ENCODE peak calls at places on chromosomes 3 and 15, in six cellular contexts. A is tibial nerve, L is SJCRH30, K is A549, R is neural progenitor cell, J is BJ. Y is an unnamed sample.
A peak's percentile ranks its signal among the peaks of the same experiment; 100 is the strongest.

GRCh38 chr3:195069501-195070251 is 201.3 kb downstream of the XXYLT1 start:
- DNase-seq in A (no peak), L (no peak), R (no peak), J (no peak), K (no peak), Y (no peak)

GRCh38 chr3:185717121-185717520 is 107.7 kb downstream of the IGF2BP2 start:
- DNase-seq in L (no peak), A (no peak), K (no peak), R (no peak), J (peak; percentile 76), Y (peak; percentile 79)

GRCh38 chr3:43728947-43729346 is 38.2 kb downstream of the ABHD5 start:
- DNase-seq in J (no peak), A (no peak), K (no peak), L (no peak), R (no peak), Y (peak; percentile 48)

GRCh38 chr15:33722005-33722672 is 246.2 kb upstream of the CHRM5 start:
- DNase-seq in L (no peak), J (peak; percentile 31), K (peak; percentile 35), A (no peak), R (no peak), Y (peak; percentile 54)

GRCh38 chr3:24680214-24680967 is 185.7 kb upstream of the THRB start:
- DNase-seq in L (peak; percentile 86), K (peak; percentile 58), J (no peak), R (peak; percentile 80), A (peak; percentile 66), Y (no peak)

GRCh38 chr3:147298511-147298982 is 107.8 kb downstream of the ZIC4 start:
- DNase-seq in J (peak; percentile 97), R (no peak), K (peak; percentile 72), A (no peak), L (peak; percentile 73), Y (peak; percentile 97)

GRCh38 chr3:111676177-111677021 is 81.3 kb upstream of the ZBED2 start:
- DNase-seq in A (no peak), L (peak; percentile 17), R (no peak), J (no peak), K (peak; percentile 86), Y (no peak)

GRCh38 chr15:70142322-70143191 is 44.8 kb upstream of the TLE3 start:
- DNase-seq in R (no peak), L (peak; percentile 28), J (no peak), K (peak; percentile 27), A (no peak), Y (no peak)

GRCh38 chr3:18724456-18724855 is 299.3 kb upstream of the SATB1 start:
- DNase-seq in K (no peak), R (peak; percentile 16), L (no peak), A (no peak), J (no peak), Y (no peak)

GRCh38 chr3:147113293-147114045 is 292.9 kb downstream of the ZIC4 start:
- DNase-seq in R (no peak), L (peak; percentile 77), J (peak; percentile 73), A (no peak), K (no peak), Y (peak; percentile 85)

GRCh38 chr15:101489633-101490407 is at the start of gene PCSK6:
- DNase-seq in K (peak; percentile 31), L (no peak), R (peak; percentile 77), A (no peak), J (no peak), Y (no peak)

DNA sequence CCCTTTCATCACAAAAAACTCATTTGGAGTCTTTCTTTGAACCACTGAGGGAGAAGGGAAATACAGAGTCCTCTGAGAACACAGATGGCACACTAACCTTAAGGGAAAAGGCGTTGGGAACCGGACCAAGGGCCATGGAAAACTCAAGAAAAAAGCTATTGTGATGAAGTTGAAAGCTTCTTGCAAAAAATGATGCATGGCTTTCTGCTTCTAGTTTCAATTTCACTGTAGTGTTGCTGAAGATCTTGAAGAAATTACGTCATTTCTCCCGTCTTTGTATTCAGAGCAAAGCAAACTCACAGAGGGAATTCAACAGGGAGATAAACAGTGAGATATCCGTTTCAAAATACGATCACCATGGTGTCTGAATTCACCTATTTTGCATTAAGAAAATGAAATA is 642.3 kb upstream of the ADAMTS9 start:
- DNase-seq in R (no peak), J (no peak), L (no peak), K (no peak), A (no peak), Y (no peak)
- H3K4me3 ChIP-seq in R (no peak overlapping the region), J (no peak overlapping the region), L (no peak overlapping the region), K (no peak overlapping the region), A (no peak overlapping the region), Y (no peak overlapping the region)

DNA sequence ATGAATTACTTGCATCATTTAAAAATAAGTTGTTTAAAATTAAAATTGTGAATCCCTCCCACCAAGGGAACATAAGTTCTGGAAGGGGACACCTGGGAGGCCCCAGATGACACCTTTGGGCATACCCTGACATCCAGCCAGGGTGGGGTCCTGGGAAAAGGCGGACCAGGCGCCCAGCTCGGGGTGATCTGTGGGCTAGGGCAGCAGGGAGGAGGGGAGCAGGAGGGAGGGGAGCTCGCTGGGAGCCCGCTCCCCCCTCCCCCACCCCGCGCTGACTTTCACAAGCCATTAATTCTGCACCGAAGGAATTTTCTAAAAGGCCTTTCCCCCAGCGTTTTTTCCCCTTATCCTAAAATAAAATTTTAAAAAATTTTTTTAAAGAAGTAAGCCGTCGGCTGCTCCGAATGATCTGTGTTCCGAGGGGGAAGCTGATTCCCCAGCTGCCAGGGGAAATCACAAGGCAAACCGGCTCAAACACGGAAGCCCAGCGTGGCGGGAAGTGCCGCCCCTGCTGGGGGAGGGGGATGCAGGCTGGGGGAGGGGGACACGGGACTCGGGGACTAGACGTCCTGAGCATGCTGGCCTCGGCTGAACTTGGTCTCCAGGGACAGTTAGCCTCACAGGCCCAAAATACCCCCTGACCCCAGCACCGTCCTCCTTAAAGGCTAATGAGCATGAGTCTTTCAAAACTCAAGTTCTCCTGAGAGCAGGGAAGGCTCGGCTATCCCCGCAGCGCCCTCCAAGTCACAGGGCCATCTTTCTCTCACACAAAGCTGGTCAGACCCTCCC is 13.9 kb downstream of the PLXND1 start:
- DNase-seq in J (no peak), A (peak; percentile 62), L (peak; percentile 77), R (peak; percentile 62), K (no peak), Y (no peak)
- H3K4me3 ChIP-seq in J (no peak overlapping the region), A (peak overlapping the region; percentile 1), L (peak overlapping the region; percentile 45), R (peak overlapping the region; percentile 32), K (no peak overlapping the region), Y (no peak overlapping the region)

GRCh38 chr3:60216462-60216861 is 1034.8 kb downstream of the FHIT start:
- DNase-seq in R (no peak), A (no peak), L (no peak), K (no peak), J (no peak), Y (no peak)
- H3K4me3 ChIP-seq in R (no peak overlapping the region), A (no peak overlapping the region), L (no peak overlapping the region), K (no peak overlapping the region), J (no peak overlapping the region), Y (no peak overlapping the region)

DNA sequence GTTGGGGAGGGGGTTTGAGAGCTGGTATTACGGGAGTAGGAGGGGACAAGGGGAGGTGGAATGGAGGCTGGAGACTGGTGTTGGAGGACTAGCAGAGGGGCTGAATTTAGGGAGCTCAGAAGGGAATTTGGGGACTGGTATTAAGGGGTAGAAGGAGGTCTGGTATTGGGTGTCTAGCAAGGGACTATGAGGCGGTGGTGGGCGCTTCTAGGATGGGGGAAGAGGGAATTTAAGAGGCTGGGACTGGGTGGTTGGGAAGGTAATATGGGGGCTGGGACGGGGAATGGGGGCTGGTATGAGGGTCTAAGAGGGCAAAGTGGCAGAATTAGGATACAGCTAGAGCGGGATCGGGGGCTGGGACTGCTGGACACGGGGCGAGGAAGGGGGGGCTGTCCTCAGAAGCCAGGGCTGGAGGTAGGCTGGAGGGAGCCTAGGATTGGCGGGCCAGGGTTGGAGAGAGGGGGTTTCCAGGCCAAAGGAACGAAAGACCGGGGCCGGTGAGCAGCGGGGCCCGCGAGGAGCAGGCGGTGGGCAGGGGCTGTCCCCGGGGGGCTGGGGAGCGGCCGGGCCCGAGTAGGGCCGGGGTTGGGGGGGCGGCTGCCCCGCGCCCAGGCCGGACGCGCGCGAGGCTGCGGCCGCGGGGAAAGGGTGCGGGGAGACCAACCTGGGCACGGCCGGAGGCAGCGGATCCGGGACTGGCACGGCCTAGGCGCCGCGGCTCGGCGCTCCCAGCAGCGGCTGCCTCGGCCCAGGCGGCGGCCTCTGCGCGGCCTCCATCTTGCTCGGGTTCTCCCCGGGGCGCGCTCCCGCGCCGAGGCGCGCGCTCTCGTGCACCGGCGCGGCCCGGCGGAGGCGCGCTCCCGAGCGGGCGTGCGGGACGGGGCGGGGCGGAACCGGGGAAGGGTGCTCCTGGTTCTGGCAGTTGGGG is at the start of gene LHFPL4:
- DNase-seq in J (no peak), A (no peak), L (no peak), R (peak; percentile 58), K (no peak), Y (no peak)
- H3K4me3 ChIP-seq in J (no peak within 1 kb of the TSS), A (peak within 1 kb of the TSS; percentile 18), L (no peak within 1 kb of the TSS), R (peak within 1 kb of the TSS; percentile 63), K (peak within 1 kb of the TSS; percentile 42), Y (no peak within 1 kb of the TSS)

GRCh38 chr3:52216585-52217408 is 8.6 kb downstream of the TLR9 start:
- DNase-seq in J (no peak), L (peak; percentile 94), R (no peak), K (no peak), A (peak; percentile 36), Y (peak; percentile 49)

GRCh38 chr3:52218454-52218853 is 7.0 kb downstream of the TLR9 start:
- DNase-seq in J (no peak), L (no peak), K (no peak), R (no peak), A (no peak), Y (no peak)

GRCh38 chr3:52217409-52217805 is 8.0 kb downstream of the TLR9 start:
- DNase-seq in A (no peak), J (no peak), R (no peak), L (no peak), K (no peak), Y (no peak)

GRCh38 chr3:52218953-52219650 is 6.3 kb downstream of the TLR9 start:
- DNase-seq in J (no peak), K (no peak), A (no peak), L (no peak), R (peak; percentile 36), Y (no peak)

DNA sequence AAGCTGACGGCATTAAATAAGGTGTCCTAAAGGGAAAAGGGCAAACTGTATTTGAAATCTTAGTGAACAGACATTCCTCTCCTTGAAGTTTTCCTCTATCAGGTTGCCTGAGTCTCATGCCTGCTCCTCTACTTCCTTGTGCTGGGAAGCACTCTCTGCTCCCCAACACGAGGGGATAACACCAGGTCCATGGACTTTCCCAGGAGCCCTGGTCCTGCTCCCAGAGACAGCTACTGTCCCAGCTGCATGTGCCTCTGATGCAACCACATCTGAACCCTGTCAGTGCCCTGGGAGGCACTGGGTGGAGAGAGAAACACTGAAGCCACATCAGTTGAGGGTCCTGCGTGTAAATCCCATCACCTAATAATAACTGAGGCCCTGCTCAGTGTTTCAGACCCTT is 7.4 kb downstream of the TLR9 start:
- DNase-seq in J (no peak), A (no peak), K (no peak), R (no peak), L (no peak), Y (no peak)
- H3K4me3 ChIP-seq in J (no peak overlapping the region), A (no peak overlapping the region), K (no peak overlapping the region), R (no peak overlapping the region), L (no peak overlapping the region), Y (no peak overlapping the region)

Y was measured in skeletal muscle cell.